ENCODE peak calls at places on chromosome 10, in eight cellular contexts. D is naive thymus-derived CD4-positive, alpha-beta T cell; R is NCI-H1092; S is SJSA1; P is LHCN-M2; X is stimulated activated CD4-positive, alpha-beta T cell treated with anti-CD3 and anti-CD28 coated beads, Interleukin-2, amount 100 ng/mL, for 48 hours; I is GDM1; C is brain microvascular endothelial cell. A is an unnamed sample.

GRCh38 chr10:121303273-121303890 is 294.9 kb downstream of the FGFR2 start:
- DNase-seq in D (no peak), R (no peak), S (no peak), P (no peak), X (no peak), I (no peak), C (no peak), A (no peak)

GRCh38 chr10:124535731-124536495 is 74.3 kb downstream of the LHPP start:
- DNase-seq in D (no peak), R (no peak), S (no peak), P (no peak), X (no peak), I (no peak), C (no peak), A (no peak)

GRCh38 chr10:21526952-21527633 is 1.6 kb upstream of the SKIDA1 start:
- DNase-seq in D (peak; percentile 51), R (no peak), S (peak; percentile 85), P (peak; percentile 66), X (peak; percentile 36), I (peak; percentile 63), C (peak; percentile 42), A (no peak)

GRCh38 chr10:86377797-86378146 is 11.2 kb upstream of the GRID1 start:
- DNase-seq in D (no peak), R (no peak), S (no peak), P (no peak), X (no peak), I (no peak), C (no peak), A (no peak)

GRCh38 chr10:60572511-60573194 is 183.0 kb upstream of the ANK3 start:
- DNase-seq in D (peak; percentile 36), R (peak; percentile 46), S (peak; percentile 7), P (peak; percentile 62), X (peak; percentile 19), I (no peak), C (peak; percentile 70), A (no peak)

GRCh38 chr10:126569513-126570447 is 100.7 kb downstream of the C10orf90 start:
- DNase-seq in D (no peak), R (no peak), S (peak; percentile 71), P (peak; percentile 70), X (no peak), I (no peak), C (peak; percentile 91), A (no peak)

GRCh38 chr10:11757452-11757819 is 15.3 kb downstream of the ECHDC3 start:
- DNase-seq in D (no peak), R (peak; percentile 46), S (no peak), P (peak; percentile 74), X (no peak), I (no peak), C (peak; percentile 97), A (no peak)

GRCh38 chr10:122051609-122052385 is 62.8 kb downstream of the TACC2 start:
- DNase-seq in D (no peak), R (no peak), S (peak; percentile 92), P (peak; percentile 79), X (no peak), I (no peak), C (peak; percentile 54), A (no peak)

GRCh38 chr10:22246680-22247391 is 29.0 kb upstream of the EBLN1 start:
- DNase-seq in D (no peak), R (no peak), S (peak; percentile 72), P (peak; percentile 95), X (no peak), I (no peak), C (peak; percentile 58), A (no peak)

GRCh38 chr10:77798940-77799339 is 127.6 kb downstream of the DLG5 start:
- DNase-seq in D (no peak), R (no peak), S (no peak), P (peak; percentile 59), X (no peak), I (no peak), C (peak; percentile 13), A (no peak)

GRCh38 chr10:71888623-71889387 is 37.8 kb upstream of the PSAP start:
- DNase-seq in D (peak; percentile 65), R (peak; percentile 63), S (peak; percentile 56), P (peak; percentile 67), X (peak; percentile 46), I (peak; percentile 58), C (peak; percentile 59), A (peak; percentile 83)

GRCh38 chr10:49560526-49560925 is 21.6 kb upstream of the ERCC6 start:
- DNase-seq in D (no peak), R (no peak), S (no peak), P (no peak), X (no peak), I (no peak), C (no peak), A (no peak)

GRCh38 chr10:50992972-50993766 is 81.1 kb upstream of the PRKG1 start:
- DNase-seq in D (no peak), R (no peak), S (no peak), P (peak; percentile 73), X (no peak), I (no peak), C (peak; percentile 64), A (no peak)

GRCh38 chr10:78957471-78958039 is 111.2 kb upstream of the ZMIZ1 start:
- DNase-seq in D (no peak), R (no peak), S (no peak), P (no peak), X (no peak), I (no peak), C (peak; percentile 67), A (no peak)